ENCODE peak calls at places on chromosome 13, in five cellular contexts. I is HCT116, S is SK-N-SH, W is GM12878, F is H1. L is an unnamed sample.

GRCh38 chr13:21256351-21256761 is 79.9 kb downstream of the MRPL57 start:
- DNase-seq in F (no peak), W (no peak), I (no peak), S (no peak), L (no peak)

GRCh38 chr13:98761126-98761978 is 8.9 kb upstream of the SLC15A1 start:
- DNase-seq in S (no peak), F (no peak), W (peak), I (no peak), L (no peak)

GRCh38 chr13:85236431-85236830 is 562.8 kb downstream of the SLITRK6 start:
- DNase-seq in F (no peak), W (no peak), S (no peak), I (no peak), L (no peak)

GRCh38 chr13:35621989-35622388 is 145.5 kb upstream of the MAB21L1 start:
- DNase-seq in F (no peak), I (no peak), W (no peak), S (no peak), L (no peak)

GRCh38 chr13:90839061-90839460 is 508.4 kb upstream of the MIR17HG start:
- DNase-seq in W (no peak), F (no peak), S (no peak), I (no peak), L (peak)

GRCh38 chr13:111541345-111541744 is 220.9 kb downstream of the TEX29 start:
- DNase-seq in W (no peak), I (no peak), F (no peak), S (no peak), L (no peak)

GRCh38 chr13:99214232-99214631 is 13.6 kb downstream of the UBAC2 start:
- DNase-seq in F (no peak), W (peak), S (no peak), I (no peak), L (no peak)

GRCh38 chr13:33721719-33722118 is 96.2 kb upstream of the RFC3 start:
- DNase-seq in S (no peak), W (no peak), I (no peak), F (no peak), L (no peak)

GRCh38 chr13:74074723-74075122 is 59.5 kb downstream of the KLF12 start:
- DNase-seq in S (no peak), W (no peak), F (no peak), I (no peak), L (no peak)

GRCh38 chr13:40982772-40983171 is 36.3 kb downstream of the ELF1 start:
- DNase-seq in F (no peak), W (peak), S (peak), I (no peak), L (no peak)

GRCh38 chr13:105442941-105443340 is 1092.5 kb downstream of the EFNB2 start:
- DNase-seq in I (peak), S (no peak), W (no peak), F (no peak), L (no peak)

GRCh38 chr13:98026457-98026857 is 73.0 kb downstream of the IPO5 start:
- DNase-seq in W (no peak), I (no peak), S (no peak), F (no peak), L (no peak)

GRCh38 chr13:94795292-94795691 is 82.9 kb upstream of the SOX21 start:
- DNase-seq in I (no peak), F (no peak), W (no peak), S (peak), L (no peak)

GRCh38 chr13:96816261-96816660 is 178.0 kb downstream of the OXGR1 start:
- DNase-seq in S (no peak), W (no peak), F (no peak), I (no peak), L (no peak)

GRCh38 chr13:19961924-19962323 is 3.4 kb downstream of the ZMYM2 start:
- DNase-seq in S (no peak), I (no peak), F (no peak), W (no peak), L (no peak)

GRCh38 chr13:19959831-19960672 is 1.5 kb downstream of the ZMYM2 start:
- DNase-seq in W (peak), S (peak), F (peak), I (peak), L (peak)

GRCh38 chr13:19959141-19959830 is 759 bp downstream of the ZMYM2 start:
- DNase-seq in I (peak), W (no peak), F (no peak), S (peak), L (peak)

GRCh38 chr13:19961484-19961883 is 3.0 kb downstream of the ZMYM2 start:
- DNase-seq in S (no peak), W (no peak), I (no peak), F (no peak), L (no peak)

DNA sequence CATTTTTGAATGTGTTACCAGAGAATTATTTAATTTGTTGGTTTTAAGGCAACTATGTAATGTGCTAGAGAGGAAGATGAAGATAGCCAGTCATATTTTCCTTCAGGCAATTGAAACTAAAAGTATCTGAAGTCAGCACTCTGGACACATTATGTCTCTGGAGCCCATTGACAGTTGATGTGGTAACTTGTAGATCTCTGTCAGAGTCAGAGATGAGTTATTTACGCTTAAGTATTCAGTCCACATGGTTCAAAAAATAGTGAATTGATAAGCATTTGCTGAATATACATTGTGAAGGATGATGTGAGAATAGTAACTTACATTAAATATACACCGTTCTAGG is 2.1 kb downstream of the ZMYM2 start:
- DNase-seq in I (no peak), W (no peak), F (no peak), S (no peak), L (no peak)
- TF ChIP-seq JUND in I (no peak), W (no peak), F (no peak), S (no peak), L (no peak)

GRCh38 chr13:65585346-65585745 is 1644.8 kb downstream of the PCDH9 start:
- DNase-seq in F (no peak), S (no peak), I (no peak), W (no peak), L (no peak)

GRCh38 chr13:65584126-65584525 is 1646.0 kb downstream of the PCDH9 start:
- DNase-seq in S (no peak), F (no peak), I (no peak), W (no peak), L (no peak)

DNA sequence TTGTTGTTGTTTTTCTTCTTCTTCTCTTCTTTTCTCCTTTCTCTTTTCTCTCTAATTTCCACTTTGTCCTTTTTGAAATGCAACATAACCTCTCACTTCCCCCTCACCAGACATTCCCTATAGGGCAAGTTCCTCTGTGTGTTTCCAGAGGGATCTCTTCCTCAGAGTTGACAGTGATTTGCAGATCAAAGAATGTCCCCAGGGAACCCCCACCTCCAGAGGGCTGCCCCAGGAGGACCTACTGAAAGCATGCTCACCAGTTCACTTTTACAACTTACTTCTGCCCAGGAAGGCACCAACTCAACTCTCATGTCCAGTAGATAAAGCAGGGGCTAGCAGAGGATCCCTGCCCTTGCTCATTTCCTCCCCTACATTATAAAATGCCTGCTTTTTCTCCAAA is 1648.0 kb downstream of the PCDH9 start:
- DNase-seq in I (no peak), W (no peak), S (no peak), F (no peak), L (no peak)
- TF ChIP-seq JUND in I (no peak), W (no peak), S (no peak), F (no peak), L (no peak)

DNA sequence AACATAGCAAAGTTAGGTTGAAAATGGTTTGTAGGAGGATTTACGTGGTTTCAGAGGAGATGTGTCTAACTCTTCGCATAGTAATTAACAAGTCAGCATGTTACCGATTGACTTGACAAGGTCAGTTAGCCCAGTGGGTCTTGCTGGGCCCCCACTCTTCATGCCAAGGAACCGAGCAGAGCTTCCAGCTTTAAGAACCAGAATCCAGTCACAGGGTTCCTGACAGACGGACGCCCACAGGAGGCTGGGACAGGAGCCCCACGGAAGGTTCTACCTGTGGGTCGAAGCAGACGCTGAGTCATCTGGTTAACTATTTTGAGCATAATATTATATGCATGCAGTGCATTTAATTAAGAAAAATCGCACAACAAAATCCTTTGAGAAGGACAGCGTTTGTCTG is 3.5 kb downstream of the TMEM255B start:
- DNase-seq in S (no peak), F (no peak), W (no peak), I (no peak), L (no peak)
- TF ChIP-seq JUND in S (no peak), F (no peak), W (no peak), I (no peak), L (no peak)

GRCh38 chr13:107581009-107581408 is 634.3 kb downstream of the LIG4 start:
- DNase-seq in W (no peak), F (no peak), S (no peak), I (no peak), L (no peak)
- TF ChIP-seq JUND in W (no peak), F (no peak), S (no peak), I (no peak), L (no peak)